ENCODE peak calls at places on chromosome 9, in nine cellular contexts. H is cardiac muscle cell, T is right atrium auricular region, E is lung, W is hepatocyte, L is brain microvascular endothelial cell, Z is IMR-90, Q is aorta, P is fibroblast of lung. M is an unnamed sample. For H3K27me3 and H3K36me3, the result is how much of the 10 kb centered on the place peaks cover.

GRCh38 chr9:113463418-113464285 is at the start of gene RGS3:
- DNase-seq in H (peak), T (peak), E (peak), W (peak), L (no peak), Z (no peak), Q (peak), P (no peak), M (peak)

GRCh38 chr9:77978086-77978781 is 53.4 kb downstream of the GNAQ start:
- DNase-seq in H (no peak), T (no peak), E (no peak), W (no peak), L (no peak), Z (no peak), Q (no peak), P (no peak), M (no peak)

GRCh38 chr9:34580358-34580757 is 9.2 kb downstream of the CNTFR start:
- DNase-seq in H (no peak), T (no peak), E (no peak), W (no peak), L (no peak), Z (no peak), Q (no peak), P (no peak), M (no peak)

GRCh38 chr9:126122901-126123616 is 203.6 kb upstream of the MVB12B start:
- DNase-seq in H (no peak), T (peak), E (peak), W (peak), L (no peak), Z (no peak), Q (no peak), P (no peak), M (no peak)

GRCh38 chr9:5185220-5185840 is at the start of gene INSL6:
- DNase-seq in H (no peak), T (no peak), E (no peak), W (no peak), L (no peak), Z (no peak), Q (no peak), P (no peak), M (no peak)

GRCh38 chr9:76027426-76027825 is 137.0 kb downstream of the PCSK5 start:
- DNase-seq in H (no peak), T (no peak), E (no peak), W (no peak), L (no peak), Z (peak), Q (no peak), P (no peak), M (peak)

GRCh38 chr9:93130861-93131481 is 3.1 kb downstream of the NINJ1 start:
- DNase-seq in H (no peak), T (no peak), E (no peak), W (no peak), L (no peak), Z (no peak), Q (peak), P (no peak), M (no peak)

GRCh38 chr9:99576002-99576401 is 245.7 kb upstream of the NR4A3 start:
- DNase-seq in H (no peak), T (no peak), E (no peak), W (no peak), L (no peak), Z (no peak), Q (no peak), P (no peak), M (no peak)

GRCh38 chr9:114048533-114049452 is 29.3 kb downstream of the AMBP start:
- DNase-seq in H (no peak), T (peak), E (no peak), W (no peak), L (no peak), Z (no peak), Q (no peak), P (no peak), M (no peak)

GRCh38 chr9:37994639-37995347 is 74.2 kb downstream of the SHB start:
- DNase-seq in H (peak), T (peak), E (peak), W (peak), L (peak), Z (peak), Q (peak), P (peak), M (peak)

GRCh38 chr9:111113712-111114111 is 75.4 kb upstream of the LPAR1 start:
- DNase-seq in H (no peak), T (no peak), E (no peak), W (no peak), L (no peak), Z (no peak), Q (no peak), P (no peak), M (no peak)

GRCh38 chr9:115694014-115694413 is 459.6 kb upstream of the PAPPA start:
- DNase-seq in H (peak), T (no peak), E (no peak), W (peak), L (peak), Z (peak), Q (no peak), P (peak), M (peak)

GRCh38 chr9:114822708-114823107 is 16.9 kb upstream of the TNFSF15 start:
- DNase-seq in H (no peak), T (no peak), E (no peak), W (no peak), L (no peak), Z (no peak), Q (no peak), P (no peak), M (no peak)

DNA sequence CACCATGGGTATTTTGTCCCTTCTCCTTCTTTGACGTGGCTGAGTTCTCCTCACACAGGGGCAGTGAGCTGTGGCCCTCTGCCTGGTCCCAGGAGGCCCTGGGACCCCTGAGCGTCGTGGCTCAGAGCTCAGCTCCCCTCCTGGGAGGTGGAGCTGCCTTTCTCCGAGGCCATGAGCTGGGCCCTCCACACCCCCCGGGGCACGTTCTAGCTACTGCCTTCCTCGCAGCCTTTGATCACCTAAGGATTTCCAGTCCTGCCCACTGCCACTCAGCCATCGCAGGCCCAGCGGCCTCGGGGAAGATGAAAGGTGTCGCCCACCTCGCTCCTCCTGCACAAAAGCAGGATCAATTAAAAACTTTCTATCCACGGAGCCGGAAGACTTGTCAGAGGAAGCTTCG is 94.8 kb upstream of the RAPGEF1 start:
- DNase-seq in H (no peak), T (no peak), E (no peak), W (no peak), L (no peak), Z (no peak), Q (no peak), P (no peak), M (no peak)
- H3K27me3 ChIP-seq in H (under half), T (under half), E (under half), W (under half), L (under half), Z (under half), Q (under half), P (under half), M (under half)

GRCh38 chr9:98235126-98235525 is 20.3 kb downstream of the TBC1D2 start:
- DNase-seq in H (no peak), T (no peak), E (no peak), W (peak), L (no peak), Z (peak), Q (no peak), P (peak), M (no peak)
- H3K36me3 ChIP-seq in H (under half), T (under half), E (under half), W (under half), L (under half), Z (under half), Q (under half), P (under half), M (under half)

DNA sequence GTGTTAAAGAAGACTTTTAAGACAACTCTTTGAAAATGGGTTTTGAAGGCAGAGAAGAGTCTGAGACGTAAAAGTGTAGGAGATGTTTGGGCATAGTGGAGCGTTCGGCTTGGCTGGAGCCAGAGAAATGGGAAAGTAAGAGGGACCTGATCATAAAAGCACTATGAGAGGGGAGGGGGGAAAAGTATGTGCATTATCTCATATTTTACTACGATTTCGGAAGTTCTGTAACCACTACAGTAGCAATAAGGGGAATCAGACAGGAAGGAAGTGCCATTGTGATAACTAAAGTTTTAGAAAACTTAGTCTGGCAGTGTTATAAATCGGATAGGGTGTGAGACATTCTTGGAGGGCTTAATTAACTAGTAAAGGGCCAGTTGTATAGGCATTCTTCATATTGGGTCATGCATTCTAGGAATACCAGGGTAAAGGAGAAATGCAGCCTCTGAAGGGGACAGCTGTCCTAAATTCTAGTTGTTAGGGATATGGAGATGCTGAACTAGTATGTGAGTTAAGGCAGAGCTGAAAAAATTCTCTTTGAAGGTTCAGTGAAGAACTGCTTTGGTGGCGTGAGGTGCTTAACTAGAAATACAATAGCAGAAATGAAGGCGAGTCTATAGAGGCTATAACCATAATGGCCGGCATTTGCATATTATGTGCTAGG is 83.8 kb upstream of the FREM1 start:
- DNase-seq in H (no peak), T (no peak), E (no peak), W (no peak), L (no peak), Z (no peak), Q (no peak), P (no peak), M (no peak)
- H3K4me3 ChIP-seq in H (peak), T (peak), E (no peak), W (peak), L (peak), Z (peak), Q (peak), P (peak), M (no peak)

DNA sequence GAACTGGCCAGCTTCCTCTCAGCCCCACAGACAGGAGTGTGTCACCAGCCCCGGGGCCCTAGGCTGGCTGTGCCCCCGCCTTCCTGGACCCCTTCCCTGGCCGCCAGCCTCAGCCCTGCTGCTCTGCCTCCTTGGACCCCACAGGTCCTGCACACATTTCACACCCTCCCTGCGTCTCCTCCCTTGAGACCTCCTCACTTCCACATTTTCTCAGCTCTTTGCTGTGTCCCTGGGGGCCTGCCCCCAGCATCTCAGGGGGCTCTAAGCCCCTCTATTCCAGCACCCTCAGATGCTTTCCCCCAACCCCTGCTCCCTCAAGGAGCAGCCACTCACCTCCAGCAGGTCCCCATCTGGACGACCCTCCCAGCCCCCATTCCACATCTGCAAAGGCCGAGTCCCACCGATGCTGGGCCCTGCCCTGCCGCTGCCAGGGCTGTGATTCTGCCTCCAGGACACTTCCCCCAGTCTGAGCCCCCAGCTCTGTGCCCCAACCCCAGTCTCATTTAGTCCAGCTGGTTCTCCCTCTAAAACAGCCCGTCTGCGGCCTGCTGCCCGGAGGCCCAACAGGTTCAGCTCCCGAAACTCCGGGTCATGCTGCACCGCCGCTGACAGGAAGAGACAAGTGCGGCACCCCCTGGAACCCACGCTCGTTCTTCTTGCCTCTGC is 4.2 kb downstream of the SLC34A3 start:
- DNase-seq in H (no peak), T (no peak), E (no peak), W (no peak), L (no peak), Z (no peak), Q (no peak), P (no peak), M (no peak)
- H3K27me3 ChIP-seq in H (under half), T (under half), E (under half), W (under half), L (under half), Z (under half), Q (under half), P (under half), M (under half)

DNA sequence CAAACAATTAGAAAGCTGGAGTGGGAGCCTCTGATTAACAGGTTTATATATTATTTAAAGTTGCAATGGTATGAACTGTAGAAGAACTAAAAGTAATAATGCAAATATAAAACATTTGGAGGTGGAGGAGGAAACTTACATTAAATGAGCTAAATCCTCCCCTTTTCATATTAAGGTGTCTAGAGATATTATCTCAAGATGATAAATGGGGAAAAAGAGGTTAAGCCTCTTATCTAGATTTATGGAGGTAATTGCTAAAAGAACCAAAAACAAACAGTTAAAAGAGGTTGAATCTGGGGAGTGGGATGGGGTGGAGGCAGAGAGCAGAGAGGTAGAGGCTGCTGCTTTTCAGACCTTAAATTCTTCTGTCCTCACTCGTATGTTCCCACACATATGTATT is 147.8 kb upstream of the SLC24A2 start:
- DNase-seq in H (no peak), T (no peak), E (no peak), W (no peak), L (no peak), Z (no peak), Q (no peak), P (no peak), M (no peak)
- H3K36me3 ChIP-seq in H (under half), T (under half), E (under half), W (under half), L (under half), Z (under half), Q (under half), P (under half), M (under half)

GRCh38 chr9:29176231-29176630 is 1603.0 kb upstream of the C9orf72 start:
- DNase-seq in H (no peak), T (no peak), E (no peak), W (no peak), L (no peak), Z (no peak), Q (no peak), P (no peak), M (no peak)
- H3K4me3 ChIP-seq in H (no peak), T (no peak), E (no peak), W (no peak), L (no peak), Z (no peak), Q (no peak), P (no peak), M (no peak)

GRCh38 chr9:36007309-36007708 is 29.4 kb upstream of the RECK start:
- DNase-seq in H (no peak), T (no peak), E (no peak), W (no peak), L (no peak), Z (no peak), Q (no peak), P (no peak), M (no peak)

GRCh38 chr9:36007852-36008251 is 28.9 kb upstream of the RECK start:
- DNase-seq in H (no peak), T (no peak), E (no peak), W (no peak), L (no peak), Z (no peak), Q (no peak), P (no peak), M (no peak)

GRCh38 chr9:36006541-36006940 is 30.2 kb upstream of the RECK start:
- DNase-seq in H (no peak), T (no peak), E (no peak), W (peak), L (no peak), Z (no peak), Q (no peak), P (no peak), M (no peak)

GRCh38 chr9:36008774-36009300 is 27.9 kb upstream of the RECK start:
- DNase-seq in H (peak), T (peak), E (no peak), W (peak), L (peak), Z (peak), Q (peak), P (peak), M (peak)

DNA sequence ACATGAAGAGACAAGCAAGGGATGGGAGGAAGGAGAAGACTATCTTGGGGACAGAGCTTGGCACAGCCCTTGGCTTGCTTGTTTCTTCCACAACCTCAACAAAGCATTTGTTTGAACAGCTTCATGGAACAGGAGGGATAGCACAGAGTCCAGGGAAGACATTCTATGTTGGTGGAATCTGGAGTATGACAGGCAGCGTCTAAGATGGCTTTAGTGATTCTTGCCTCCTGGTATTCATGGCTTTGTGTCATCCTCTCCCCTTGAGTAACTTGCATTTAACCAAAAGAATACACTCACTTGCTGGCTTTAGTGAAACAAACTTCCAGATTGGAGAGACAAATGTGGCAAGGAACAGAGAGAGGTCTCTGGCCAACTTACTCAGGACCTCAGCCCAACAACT is 30.8 kb upstream of the RECK start:
- DNase-seq in H (no peak), T (no peak), E (no peak), W (no peak), L (no peak), Z (no peak), Q (no peak), P (no peak), M (no peak)
- H3K27me3 ChIP-seq in H (half or more), T (under half), E (under half), W (under half), L (under half), Z (under half), Q (under half), P (under half), M (under half)

GRCh38 chr9:135951889-135952663 is 9.1 kb downstream of the UBAC1 start:
- DNase-seq in H (peak), T (no peak), E (no peak), W (peak), L (peak), Z (peak), Q (no peak), P (peak), M (peak)

GRCh38 chr9:135948873-135949665 is 12.1 kb downstream of the UBAC1 start:
- DNase-seq in H (no peak), T (no peak), E (no peak), W (no peak), L (no peak), Z (no peak), Q (no peak), P (no peak), M (no peak)

GRCh38 chr9:135949666-135950134 is 11.5 kb downstream of the UBAC1 start:
- DNase-seq in H (no peak), T (no peak), E (no peak), W (no peak), L (no peak), Z (no peak), Q (no peak), P (no peak), M (no peak)

GRCh38 chr9:135948446-135948845 is 12.7 kb downstream of the UBAC1 start:
- DNase-seq in H (no peak), T (no peak), E (no peak), W (no peak), L (no peak), Z (no peak), Q (no peak), P (no peak), M (no peak)

GRCh38 chr9:135950135-135950682 is 11.0 kb downstream of the UBAC1 start:
- DNase-seq in H (no peak), T (no peak), E (no peak), W (no peak), L (no peak), Z (no peak), Q (no peak), P (no peak), M (no peak)
- H3K36me3 ChIP-seq in H (under half), T (half or more), E (half or more), W (under half), L (under half), Z (under half), Q (under half), P (under half), M (under half)

DNA sequence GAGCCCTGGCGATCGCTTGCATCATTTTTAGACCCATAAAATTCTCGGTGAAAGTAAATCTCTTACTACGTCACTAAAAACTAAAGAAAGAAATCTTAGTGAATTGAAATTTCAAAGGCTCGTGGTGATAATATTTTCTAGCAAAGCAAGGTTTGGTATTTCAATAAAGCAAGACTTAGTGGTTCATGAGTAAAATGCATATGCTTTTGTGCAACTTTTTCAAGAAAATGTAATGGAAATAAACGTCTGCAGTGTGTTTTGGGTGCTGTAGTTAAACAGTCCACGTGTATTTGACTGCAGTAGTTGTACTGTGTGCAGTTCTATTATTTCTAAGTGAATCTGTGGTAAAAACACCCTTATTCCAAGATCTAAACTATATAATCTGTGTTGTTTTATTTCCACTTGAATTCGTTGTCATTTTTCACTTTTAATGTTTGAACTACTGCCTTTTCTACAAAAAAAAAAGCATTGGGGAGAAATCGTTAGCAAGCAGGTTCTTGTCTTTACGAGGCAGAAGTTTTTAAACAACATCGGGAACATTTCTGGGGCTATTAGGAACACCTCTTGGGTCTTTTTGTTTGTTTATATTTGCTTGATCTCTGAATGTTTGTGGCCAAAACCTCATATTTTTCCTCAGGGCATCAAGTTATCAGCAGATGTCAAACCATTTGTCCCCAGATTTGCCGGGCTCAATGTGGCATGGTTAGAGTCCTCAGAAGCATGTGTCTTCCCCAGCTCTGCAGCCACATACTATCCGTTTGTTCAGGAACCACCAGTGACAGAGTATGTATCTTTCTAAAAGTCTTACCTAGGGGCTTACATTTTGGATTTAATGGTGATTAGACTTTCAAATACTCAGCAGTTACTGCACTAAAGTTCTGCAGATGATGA is 960 bp downstream of the SECISBP2 start:
- DNase-seq in H (no peak), T (no peak), E (no peak), W (no peak), L (no peak), Z (no peak), Q (no peak), P (no peak), M (no peak)
- H3K4me3 ChIP-seq in H (peak), T (peak), E (peak), W (peak), L (peak), Z (peak), Q (peak), P (peak), M (peak)